ENCODE peak calls at places on chromosomes 11 and 22, in four cellular contexts. P is right lobe of liver, G is adrenal gland, C is sigmoid colon. R is an unnamed sample.

GRCh38 chr11:57787920-57788716 is 26.5 kb downstream of the CTNND1 start:
- DNase-seq in P (no peak), G (peak), C (no peak), R (peak)

GRCh38 chr11:96033569-96033968 is 109.7 kb upstream of the MTMR2 start:
- DNase-seq in P (no peak), C (no peak), G (no peak), R (no peak)

GRCh38 chr11:69979632-69980031 is 98.5 kb upstream of the ANO1 start:
- DNase-seq in P (peak), G (no peak), C (no peak), R (no peak)

GRCh38 chr11:95417832-95418231 is 186.8 kb upstream of the SESN3 start:
- DNase-seq in C (no peak), G (no peak), P (no peak), R (no peak)

GRCh38 chr11:87466228-87466627 is 428.5 kb downstream of the TMEM135 start:
- DNase-seq in C (peak), P (no peak), G (no peak), R (peak)

GRCh38 chr11:10807629-10808552 is 835 bp downstream of the EIF4G2 start:
- DNase-seq in G (peak), P (peak), C (peak), R (peak)

GRCh38 chr22:40341604-40342003 is 4.7 kb upstream of the ADSL start:
- DNase-seq in C (no peak), G (no peak), P (no peak), R (peak)

GRCh38 chr22:31082606-31083376 is 1.7 kb downstream of the SMTN start:
- DNase-seq in G (peak), P (no peak), C (peak), R (peak)

GRCh38 chr11:73233704-73234402 is 15.8 kb downstream of the P2RY2 start:
- DNase-seq in P (no peak), G (no peak), C (peak), R (no peak)

GRCh38 chr22:36409911-36410756 is 22.4 kb upstream of the MYH9 start:
- DNase-seq in C (peak), G (peak), P (peak), R (peak)

GRCh38 chr11:68040121-68040956 is 1.5 kb downstream of the TCIRG1 start:
- DNase-seq in P (peak), C (peak), G (peak), R (no peak)

GRCh38 chr11:45583981-45584380 is 81.4 kb downstream of the CHST1 start:
- DNase-seq in P (no peak), C (no peak), G (no peak), R (no peak)

GRCh38 chr11:110295086-110295485 is 1.3 kb downstream of the RDX start:
- DNase-seq in P (no peak), C (no peak), G (no peak), R (no peak)

GRCh38 chr11:13440100-13440855 is 22.7 kb downstream of the BTBD10 start:
- DNase-seq in P (no peak), C (no peak), G (peak), R (no peak)

GRCh38 chr11:63536669-63537292 is at the start of gene PLAAT4:
- DNase-seq in P (peak), G (peak), C (peak), R (peak)

GRCh38 chr11:27721505-27722116 is 21.4 kb upstream of the BDNF start:
- DNase-seq in P (no peak), C (no peak), G (no peak), R (no peak)

GRCh38 chr11:27720277-27720830 is 20.1 kb upstream of the BDNF start:
- DNase-seq in P (peak), C (no peak), G (peak), R (no peak)

GRCh38 chr11:27723685-27724084 is 23.4 kb upstream of the BDNF start:
- DNase-seq in G (no peak), P (no peak), C (no peak), R (no peak)

GRCh38 chr11:27722117-27722844 is 22.0 kb upstream of the BDNF start:
- DNase-seq in C (no peak), P (no peak), G (peak), R (no peak)

DNA sequence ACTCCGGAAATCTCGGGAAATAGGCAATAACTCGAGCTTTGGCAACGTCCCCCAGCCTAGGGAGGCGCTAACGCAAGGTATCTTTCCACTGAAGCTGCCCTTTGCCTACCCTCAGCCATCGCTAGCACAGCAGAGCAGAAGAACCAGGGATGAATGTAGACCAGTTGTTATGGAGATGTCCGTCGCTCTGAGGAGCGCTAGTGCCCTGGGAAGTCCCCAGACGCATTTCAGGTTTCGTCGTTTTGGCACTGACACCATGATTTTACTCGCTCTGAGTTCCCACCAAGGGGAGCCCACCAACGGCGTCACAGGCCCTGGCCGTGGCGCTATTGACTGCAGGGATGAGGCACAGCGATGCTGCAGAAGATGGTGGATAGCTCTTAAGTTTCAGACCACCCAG is 22.7 kb upstream of the BDNF start:
- DNase-seq in P (no peak), C (no peak), G (no peak), R (no peak)
- H3K4me3 ChIP-seq in P (no peak), C (peak), G (no peak), R (no peak)

DNA sequence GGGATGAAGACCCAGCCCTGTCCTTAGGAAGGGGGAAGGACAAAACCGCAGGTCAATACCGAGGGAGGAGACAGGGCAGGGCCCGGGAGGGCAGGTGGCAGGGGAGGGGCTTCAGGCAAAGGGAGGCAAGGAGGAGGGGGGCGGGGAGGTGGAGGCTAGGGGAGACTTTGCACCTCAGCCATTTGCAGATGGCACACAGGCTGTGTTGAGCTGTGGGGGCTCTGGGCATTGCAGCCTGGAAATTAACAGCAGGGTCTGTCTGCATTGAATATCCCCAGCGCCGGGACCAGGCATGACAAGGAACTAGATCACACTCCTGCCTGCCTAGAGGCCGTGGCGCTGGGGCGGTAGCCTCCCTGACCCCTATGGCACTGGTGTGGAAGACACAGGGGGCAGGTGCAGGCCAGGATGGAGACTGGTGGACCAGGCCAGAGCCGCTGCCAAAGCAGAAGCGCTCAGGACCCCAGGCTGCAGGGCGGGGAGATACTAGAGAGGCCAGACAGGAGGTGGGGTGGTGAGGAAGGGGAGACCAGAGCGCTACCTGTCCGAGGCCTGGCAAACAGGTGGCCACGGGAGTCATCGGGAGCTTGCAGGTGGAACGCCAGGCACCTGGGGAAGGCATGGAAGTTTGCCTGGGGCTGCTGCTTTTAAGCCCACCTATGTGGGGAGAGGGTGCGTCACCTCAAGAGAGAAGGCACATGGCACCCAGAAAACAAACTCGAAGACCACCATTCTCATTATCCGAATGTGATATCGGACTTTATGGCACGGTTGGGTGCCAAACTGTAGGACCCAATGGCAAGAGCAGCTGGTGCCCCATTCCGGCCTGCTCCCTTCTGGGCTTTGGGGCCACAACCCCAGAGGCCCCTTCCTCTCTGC is 11.5 kb downstream of the CBX6 start:
- DNase-seq in G (no peak), C (peak), P (no peak), R (no peak)
- TF ChIP-seq POLR2A in G (no peak), C (no peak), P (no peak), R (no peak)

DNA sequence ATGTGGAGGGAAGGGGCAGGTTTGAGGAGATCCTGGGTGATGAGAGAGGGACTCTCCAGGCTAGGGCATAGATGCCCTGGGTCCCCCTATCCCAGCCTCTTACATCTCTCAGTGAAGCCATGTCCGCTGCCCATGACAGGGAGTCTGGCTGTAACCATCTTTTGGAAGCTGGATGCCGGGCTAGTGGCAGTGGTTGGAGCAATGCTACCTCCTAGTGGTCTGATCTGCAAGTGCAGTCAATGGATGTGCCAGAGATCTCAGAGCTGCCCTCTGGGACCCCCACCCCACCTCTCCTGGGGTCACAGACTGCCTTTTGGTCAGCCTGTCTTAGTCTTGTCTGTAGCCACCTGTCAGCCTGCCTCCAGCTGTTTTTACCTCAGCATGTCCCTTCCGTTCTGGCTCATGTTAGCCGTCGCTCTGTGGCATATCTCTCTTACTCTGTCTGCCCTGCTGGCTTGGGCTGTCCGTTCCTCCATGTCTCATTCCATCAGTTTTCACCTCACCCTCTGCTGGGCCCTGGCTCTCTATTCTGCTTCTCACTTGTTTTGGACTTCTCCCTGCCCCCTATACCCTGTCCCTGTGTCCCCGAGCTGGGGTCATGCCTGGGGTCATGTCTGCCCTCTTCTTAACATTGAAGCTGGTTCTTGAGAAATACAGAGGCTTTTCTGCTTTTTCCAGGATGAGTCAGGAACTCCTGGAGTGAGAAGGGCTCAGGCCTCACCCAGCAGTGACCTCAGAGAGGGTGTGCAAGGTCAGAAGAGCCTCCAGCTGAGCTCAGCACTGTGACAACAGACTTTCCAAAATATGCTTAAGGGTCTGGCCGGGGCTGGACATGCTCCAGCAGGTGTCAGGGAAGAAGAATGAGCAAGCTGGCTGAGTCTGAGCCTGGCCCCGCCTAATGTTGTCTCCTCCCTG is 52.0 kb upstream of the THY1 start:
- DNase-seq in G (peak), P (peak), C (peak), R (peak)
- TF ChIP-seq CTCF in G (peak), P (peak), C (peak), R (no peak)

DNA sequence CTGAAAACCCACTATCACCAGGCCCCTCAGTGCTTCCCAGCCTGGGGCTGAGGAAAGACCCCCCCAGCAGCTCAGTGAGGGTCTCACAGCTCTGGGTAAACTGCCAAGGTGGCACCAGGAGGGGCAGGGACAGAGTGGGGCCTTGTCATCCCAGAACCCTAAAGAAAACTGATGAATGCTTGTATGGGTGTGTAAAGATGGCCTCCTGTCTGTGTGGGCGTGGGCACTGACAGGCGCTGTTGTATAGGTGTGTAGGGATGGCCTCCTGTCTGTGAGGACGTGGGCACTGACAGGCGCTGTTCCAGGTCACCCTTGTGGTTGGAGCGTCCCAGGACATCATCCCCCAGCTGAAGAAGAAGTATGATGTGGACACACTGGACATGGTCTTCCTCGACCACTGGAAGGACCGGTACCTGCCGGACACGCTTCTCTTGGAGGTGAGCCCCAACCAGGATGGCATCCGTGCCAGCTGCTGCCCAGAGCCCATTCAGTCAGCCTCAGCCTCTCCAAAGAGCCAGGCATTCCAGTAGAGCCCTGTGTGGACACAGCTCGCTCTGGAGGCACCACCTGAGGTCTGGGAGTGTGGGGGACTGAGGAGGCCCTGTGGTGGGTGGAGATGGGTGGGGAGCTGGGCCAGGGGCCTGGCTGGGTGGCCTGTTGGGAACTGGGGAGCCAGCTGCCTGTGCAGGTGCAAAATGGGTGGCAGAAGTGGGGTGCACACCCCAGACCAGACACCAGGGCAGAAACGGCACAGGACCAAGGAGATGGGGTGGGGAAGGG is 22.4 kb upstream of the TXNRD2 start:
- DNase-seq in G (no peak), C (no peak), P (no peak), R (no peak)
- H3K4me3 ChIP-seq in G (no peak), C (no peak), P (no peak), R (no peak)

GRCh38 chr11:112334381-112334780 is 73.7 kb upstream of the PLET1 start:
- DNase-seq in C (no peak), G (no peak), P (no peak), R (no peak)
- TF ChIP-seq POLR2A in C (no peak), G (no peak), P (no peak), R (no peak)

DNA sequence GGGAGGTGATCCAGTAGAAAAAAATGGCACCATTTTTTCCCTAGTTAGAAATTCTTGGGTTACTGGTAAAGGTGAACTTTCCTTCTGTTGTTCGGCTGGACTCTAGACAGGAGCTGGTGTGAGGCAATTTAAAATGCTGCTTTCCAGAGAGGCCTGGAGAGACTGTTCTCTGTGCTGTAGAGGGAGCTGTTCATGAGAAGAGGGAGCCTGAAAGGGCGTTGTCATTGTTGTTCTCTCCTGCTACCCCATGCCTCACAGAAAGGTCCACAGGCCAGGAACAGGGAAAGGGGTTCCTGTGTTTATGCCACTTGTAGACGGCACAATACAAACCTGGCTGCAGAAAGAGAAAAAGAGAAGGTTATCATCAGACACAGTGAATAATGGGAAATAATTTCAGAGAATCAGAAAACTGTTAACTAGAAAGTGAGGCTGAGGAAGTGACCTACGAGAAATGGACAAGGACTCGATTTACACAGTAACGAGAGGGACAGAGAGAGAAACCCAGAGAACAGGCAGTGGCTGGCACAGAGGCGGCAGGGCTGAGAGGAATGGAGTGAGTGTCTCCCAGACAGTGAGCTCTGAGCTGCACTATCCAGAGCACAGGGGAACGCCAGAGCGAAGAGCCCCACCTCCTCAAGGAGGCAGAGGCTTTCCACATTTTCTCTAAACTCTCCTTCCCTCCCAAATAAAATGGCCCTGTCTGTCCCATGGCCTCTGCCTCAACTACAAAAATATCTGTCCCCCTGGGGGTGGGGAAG is 109.2 kb downstream of the RRM1 start:
- DNase-seq in P (no peak), C (no peak), G (no peak), R (no peak)
- TF ChIP-seq CTCF in P (no peak), C (no peak), G (no peak), R (no peak)